ENCODE peak calls at places on chromosomes 7 and 10, in six cellular contexts. One of them, this sample, is unnamed.

GRCh38 chr10:100981178-100981710 is 6.1 kb downstream of the MRPL43 start:
- DNase-seq in Kasumi-1: no peak
- DNase-seq in transverse colon: no peak
- DNase-seq in RKO: no peak
- DNase-seq in left ventricle myocardium superior: no peak
- DNase-seq in activated CD4-positive, alpha-beta T cell treated with anti-CD3 and anti-CD28 coated beads, Interleukin-2, amount 50 U/mL, for 4 hours: no peak
- DNase-seq in this sample: no peak

GRCh38 chr7:139886206-139886605 is 57.1 kb downstream of the TBXAS1 start:
- DNase-seq in Kasumi-1: peak; percentile 61
- DNase-seq in transverse colon: no peak
- DNase-seq in RKO: no peak
- DNase-seq in left ventricle myocardium superior: no peak
- DNase-seq in activated CD4-positive, alpha-beta T cell treated with anti-CD3 and anti-CD28 coated beads, Interleukin-2, amount 50 U/mL, for 4 hours: no peak
- DNase-seq in this sample: no peak

GRCh38 chr7:47610506-47611044 is 28.7 kb upstream of the TNS3 start:
- DNase-seq in Kasumi-1: no peak
- DNase-seq in transverse colon: no peak
- DNase-seq in RKO: no peak
- DNase-seq in left ventricle myocardium superior: no peak
- DNase-seq in activated CD4-positive, alpha-beta T cell treated with anti-CD3 and anti-CD28 coated beads, Interleukin-2, amount 50 U/mL, for 4 hours: no peak
- DNase-seq in this sample: no peak

GRCh38 chr7:83468251-83468739 is 180.6 kb downstream of the SEMA3E start:
- DNase-seq in Kasumi-1: peak; percentile 68
- DNase-seq in transverse colon: peak; percentile 48
- DNase-seq in RKO: peak; percentile 98
- DNase-seq in left ventricle myocardium superior: peak; percentile 52
- DNase-seq in activated CD4-positive, alpha-beta T cell treated with anti-CD3 and anti-CD28 coated beads, Interleukin-2, amount 50 U/mL, for 4 hours: no peak
- DNase-seq in this sample: peak; percentile 83

GRCh38 chr10:17912764-17913163 is 39.0 kb upstream of the SLC39A12 start:
- DNase-seq in Kasumi-1: no peak
- DNase-seq in transverse colon: no peak
- DNase-seq in RKO: no peak
- DNase-seq in left ventricle myocardium superior: no peak
- DNase-seq in activated CD4-positive, alpha-beta T cell treated with anti-CD3 and anti-CD28 coated beads, Interleukin-2, amount 50 U/mL, for 4 hours: no peak
- DNase-seq in this sample: no peak

GRCh38 chr10:3482200-3482993 is 302.6 kb downstream of the KLF6 start:
- DNase-seq in Kasumi-1: peak; percentile 96
- DNase-seq in transverse colon: peak; percentile 65
- DNase-seq in RKO: peak; percentile 90
- DNase-seq in left ventricle myocardium superior: no peak
- DNase-seq in activated CD4-positive, alpha-beta T cell treated with anti-CD3 and anti-CD28 coated beads, Interleukin-2, amount 50 U/mL, for 4 hours: no peak
- DNase-seq in this sample: peak; percentile 49

GRCh38 chr7:18893156-18893555 is 224.3 kb downstream of the TWIST1 start:
- DNase-seq in Kasumi-1: no peak
- DNase-seq in transverse colon: no peak
- DNase-seq in RKO: no peak
- DNase-seq in left ventricle myocardium superior: no peak
- DNase-seq in activated CD4-positive, alpha-beta T cell treated with anti-CD3 and anti-CD28 coated beads, Interleukin-2, amount 50 U/mL, for 4 hours: no peak
- DNase-seq in this sample: no peak

GRCh38 chr7:130943336-130943901 is 209.4 kb upstream of the KLF14 start:
- DNase-seq in Kasumi-1: peak; percentile 62
- DNase-seq in transverse colon: no peak
- DNase-seq in RKO: peak; percentile 98
- DNase-seq in left ventricle myocardium superior: no peak
- DNase-seq in activated CD4-positive, alpha-beta T cell treated with anti-CD3 and anti-CD28 coated beads, Interleukin-2, amount 50 U/mL, for 4 hours: no peak
- DNase-seq in this sample: no peak

GRCh38 chr10:48464871-48465736 is 139.8 kb downstream of the ARHGAP22 start:
- DNase-seq in Kasumi-1: no peak
- DNase-seq in transverse colon: no peak
- DNase-seq in RKO: no peak
- DNase-seq in left ventricle myocardium superior: peak; percentile 84
- DNase-seq in activated CD4-positive, alpha-beta T cell treated with anti-CD3 and anti-CD28 coated beads, Interleukin-2, amount 50 U/mL, for 4 hours: no peak
- DNase-seq in this sample: peak; percentile 17

GRCh38 chr7:32191296-32191695 is 121.1 kb upstream of the PDE1C start:
- DNase-seq in Kasumi-1: no peak
- DNase-seq in transverse colon: no peak
- DNase-seq in RKO: no peak
- DNase-seq in left ventricle myocardium superior: no peak
- DNase-seq in activated CD4-positive, alpha-beta T cell treated with anti-CD3 and anti-CD28 coated beads, Interleukin-2, amount 50 U/mL, for 4 hours: no peak
- DNase-seq in this sample: no peak

GRCh38 chr7:64555046-64555445 is 7.8 kb downstream of the ZNF680 start:
- DNase-seq in Kasumi-1: no peak
- DNase-seq in transverse colon: no peak
- DNase-seq in RKO: no peak
- DNase-seq in left ventricle myocardium superior: no peak
- DNase-seq in activated CD4-positive, alpha-beta T cell treated with anti-CD3 and anti-CD28 coated beads, Interleukin-2, amount 50 U/mL, for 4 hours: no peak
- DNase-seq in this sample: no peak

GRCh38 chr7:134737561-134738353 is 41.7 kb upstream of the CALD1 start:
- DNase-seq in Kasumi-1: peak; percentile 65
- DNase-seq in transverse colon: no peak
- DNase-seq in RKO: no peak
- DNase-seq in left ventricle myocardium superior: no peak
- DNase-seq in activated CD4-positive, alpha-beta T cell treated with anti-CD3 and anti-CD28 coated beads, Interleukin-2, amount 50 U/mL, for 4 hours: no peak
- DNase-seq in this sample: no peak

GRCh38 chr10:126502481-126502880 is 114.2 kb upstream of the ADAM12 start:
- DNase-seq in Kasumi-1: no peak
- DNase-seq in transverse colon: no peak
- DNase-seq in RKO: no peak
- DNase-seq in left ventricle myocardium superior: no peak
- DNase-seq in activated CD4-positive, alpha-beta T cell treated with anti-CD3 and anti-CD28 coated beads, Interleukin-2, amount 50 U/mL, for 4 hours: no peak
- DNase-seq in this sample: no peak

GRCh38 chr7:111992601-111993000 is 213.6 kb downstream of the DOCK4 start:
- DNase-seq in Kasumi-1: no peak
- DNase-seq in transverse colon: no peak
- DNase-seq in RKO: no peak
- DNase-seq in left ventricle myocardium superior: no peak
- DNase-seq in activated CD4-positive, alpha-beta T cell treated with anti-CD3 and anti-CD28 coated beads, Interleukin-2, amount 50 U/mL, for 4 hours: no peak
- DNase-seq in this sample: no peak

GRCh38 chr10:21599582-21599981 is 65.5 kb downstream of the MLLT10 start:
- DNase-seq in Kasumi-1: no peak
- DNase-seq in transverse colon: no peak
- DNase-seq in RKO: no peak
- DNase-seq in left ventricle myocardium superior: no peak
- DNase-seq in activated CD4-positive, alpha-beta T cell treated with anti-CD3 and anti-CD28 coated beads, Interleukin-2, amount 50 U/mL, for 4 hours: no peak
- DNase-seq in this sample: no peak

GRCh38 chr7:73879977-73880681 is 19.2 kb downstream of the TMEM270 start:
- DNase-seq in Kasumi-1: no peak
- DNase-seq in transverse colon: no peak
- DNase-seq in RKO: no peak
- DNase-seq in left ventricle myocardium superior: peak; percentile 79
- DNase-seq in activated CD4-positive, alpha-beta T cell treated with anti-CD3 and anti-CD28 coated beads, Interleukin-2, amount 50 U/mL, for 4 hours: no peak
- DNase-seq in this sample: peak; percentile 30

GRCh38 chr10:51321968-51322367 is 247.7 kb downstream of the PRKG1 start:
- DNase-seq in Kasumi-1: no peak
- DNase-seq in transverse colon: no peak
- DNase-seq in RKO: no peak
- DNase-seq in left ventricle myocardium superior: no peak
- DNase-seq in activated CD4-positive, alpha-beta T cell treated with anti-CD3 and anti-CD28 coated beads, Interleukin-2, amount 50 U/mL, for 4 hours: no peak
- DNase-seq in this sample: no peak

GRCh38 chr7:133815677-133816210 is 311.4 kb upstream of the LRGUK start:
- DNase-seq in Kasumi-1: no peak
- DNase-seq in transverse colon: no peak
- DNase-seq in RKO: no peak
- DNase-seq in left ventricle myocardium superior: no peak
- DNase-seq in activated CD4-positive, alpha-beta T cell treated with anti-CD3 and anti-CD28 coated beads, Interleukin-2, amount 50 U/mL, for 4 hours: no peak
- DNase-seq in this sample: no peak

GRCh38 chr10:78756604-78757442 is 311.9 kb upstream of the ZMIZ1 start:
- DNase-seq in Kasumi-1: peak; percentile 99
- DNase-seq in transverse colon: peak; percentile 50
- DNase-seq in RKO: peak; percentile 66
- DNase-seq in left ventricle myocardium superior: peak; percentile 72
- DNase-seq in activated CD4-positive, alpha-beta T cell treated with anti-CD3 and anti-CD28 coated beads, Interleukin-2, amount 50 U/mL, for 4 hours: no peak
- DNase-seq in this sample: peak; percentile 41

GRCh38 chr7:113873554-113874151 is 45.2 kb downstream of the PPP1R3A start:
- DNase-seq in Kasumi-1: no peak
- DNase-seq in transverse colon: no peak
- DNase-seq in RKO: peak; percentile 24
- DNase-seq in left ventricle myocardium superior: no peak
- DNase-seq in activated CD4-positive, alpha-beta T cell treated with anti-CD3 and anti-CD28 coated beads, Interleukin-2, amount 50 U/mL, for 4 hours: no peak
- DNase-seq in this sample: no peak

GRCh38 chr7:157837561-157837960 is 500.8 kb downstream of the DNAJB6 start:
- DNase-seq in Kasumi-1: no peak
- DNase-seq in transverse colon: no peak
- DNase-seq in RKO: no peak
- DNase-seq in left ventricle myocardium superior: no peak
- DNase-seq in activated CD4-positive, alpha-beta T cell treated with anti-CD3 and anti-CD28 coated beads, Interleukin-2, amount 50 U/mL, for 4 hours: no peak
- DNase-seq in this sample: no peak

GRCh38 chr10:116055252-116055918 is 217.6 kb downstream of the GFRA1 start:
- DNase-seq in Kasumi-1: no peak
- DNase-seq in transverse colon: no peak
- DNase-seq in RKO: no peak
- DNase-seq in left ventricle myocardium superior: peak; percentile 57
- DNase-seq in activated CD4-positive, alpha-beta T cell treated with anti-CD3 and anti-CD28 coated beads, Interleukin-2, amount 50 U/mL, for 4 hours: no peak
- DNase-seq in this sample: no peak

This sample was measured in stomach.